ENCODE peak calls at places on chromosomes 1 and 21, in nine cellular contexts. V, S, L, R, E, Y, N, O and B are unnamed samples.

GRCh38 chr1:1784933-1785332 is 6.7 kb upstream of the NADK start:
- DNase-seq in V (no peak), S (no peak), L (no peak), R (no peak), E (no peak), Y (no peak), N (no peak), O (no peak), B (no peak)

GRCh38 chr1:64537942-64538341 is 68.0 kb downstream of the CACHD1 start:
- DNase-seq in V (no peak), S (no peak), L (no peak), R (no peak), E (no peak), Y (no peak), N (no peak), O (no peak), B (peak; percentile 79)

GRCh38 chr1:100735244-100735643 is 15.7 kb downstream of the VCAM1 start:
- DNase-seq in V (no peak), S (no peak), L (peak; percentile 30), R (no peak), E (no peak), Y (no peak), N (no peak), O (no peak), B (no peak)

GRCh38 chr1:234755449-234755863 is 145.5 kb upstream of the IRF2BP2 start:
- DNase-seq in V (no peak), S (no peak), L (no peak), R (no peak), E (no peak), Y (no peak), N (no peak), O (no peak), B (peak; percentile 57)

GRCh38 chr1:240797050-240797449 is 185.1 kb upstream of the GREM2 start:
- DNase-seq in V (no peak), S (no peak), L (no peak), R (no peak), E (peak; percentile 65), Y (no peak), N (no peak), O (no peak), B (peak; percentile 76)

GRCh38 chr1:153490272-153491051 is 30.0 kb upstream of the S100A7 start:
- DNase-seq in V (no peak), S (no peak), L (peak; percentile 81), R (no peak), E (peak; percentile 88), Y (no peak), N (peak; percentile 70), O (no peak), B (peak; percentile 39)

GRCh38 chr1:93977546-93977945 is 68.3 kb upstream of the GCLM start:
- DNase-seq in V (no peak), S (no peak), L (no peak), R (no peak), E (no peak), Y (no peak), N (no peak), O (no peak), B (peak; percentile 73)

GRCh38 chr1:32181563-32181962 is 2.1 kb downstream of the TXLNA start:
- DNase-seq in V (no peak), S (no peak), L (no peak), R (no peak), E (no peak), Y (no peak), N (no peak), O (no peak), B (no peak)

GRCh38 chr21:33399821-33400220 is 3.4 kb upstream of the IFNGR2 start:
- DNase-seq in V (no peak), S (no peak), L (no peak), R (no peak), E (no peak), Y (no peak), N (no peak), O (no peak), B (no peak)

GRCh38 chr1:151621351-151621750 is 9.5 kb downstream of the SNX27 start:
- DNase-seq in V (no peak), S (no peak), L (no peak), R (no peak), E (no peak), Y (no peak), N (no peak), O (no peak), B (no peak)

GRCh38 chr1:162706003-162706402 is 73.7 kb downstream of the DDR2 start:
- DNase-seq in V (no peak), S (no peak), L (no peak), R (no peak), E (no peak), Y (no peak), N (no peak), O (no peak), B (no peak)

GRCh38 chr1:7940745-7941436 is at the start of gene TNFRSF9:
- DNase-seq in V (peak; percentile 59), S (no peak), L (no peak), R (no peak), E (peak; percentile 42), Y (peak; percentile 58), N (no peak), O (no peak), B (peak; percentile 74)

GRCh38 chr1:199404191-199404590 is 623.3 kb upstream of the NR5A2 start:
- DNase-seq in V (no peak), S (no peak), L (no peak), R (no peak), E (no peak), Y (no peak), N (no peak), O (no peak), B (no peak)

GRCh38 chr1:244614113-244614836 is 38.7 kb upstream of the DESI2 start:
- DNase-seq in V (no peak), S (no peak), L (no peak), R (no peak), E (no peak), Y (no peak), N (no peak), O (no peak), B (peak; percentile 26)

GRCh38 chr1:106921186-106921585 is 135.3 kb upstream of the PRMT6 start:
- DNase-seq in V (no peak), S (no peak), L (no peak), R (no peak), E (no peak), Y (no peak), N (no peak), O (no peak), B (peak; percentile 24)

GRCh38 chr21:41598561-41599511 is 90.9 kb upstream of the TMPRSS2 start:
- DNase-seq in V (no peak), S (peak; percentile 20), L (no peak), R (no peak), E (no peak), Y (no peak), N (no peak), O (no peak), B (peak; percentile 49)

GRCh38 chr1:10939654-10940450 is 72.6 kb upstream of the TARDBP start:
- DNase-seq in V (no peak), S (peak; percentile 74), L (no peak), R (no peak), E (no peak), Y (no peak), N (no peak), O (peak; percentile 47), B (no peak)

GRCh38 chr1:32538887-32539583 is at the start of gene ZBTB8A:
- DNase-seq in V (no peak), S (peak; percentile 5), L (peak; percentile 59), R (peak; percentile 28), E (peak; percentile 48), Y (no peak), N (no peak), O (peak; percentile 44), B (peak; percentile 65)

GRCh38 chr1:182299728-182300581 is 91.6 kb downstream of the GLUL start:
- DNase-seq in V (no peak), S (no peak), L (no peak), R (peak; percentile 9), E (peak; percentile 48), Y (no peak), N (no peak), O (no peak), B (no peak)

GRCh38 chr1:228986093-228986904 is 251.0 kb downstream of the RHOU start:
- DNase-seq in V (no peak), S (no peak), L (peak; percentile 19), R (no peak), E (no peak), Y (no peak), N (peak; percentile 22), O (no peak), B (no peak)

GRCh38 chr1:20248954-20249612 is 41.6 kb upstream of the VWA5B1 start:
- DNase-seq in V (no peak), S (peak; percentile 9), L (no peak), R (no peak), E (no peak), Y (peak; percentile 4), N (no peak), O (no peak), B (no peak)

GRCh38 chr1:21607549-21608529 is 61.3 kb downstream of the RAP1GAP start:
- DNase-seq in V (no peak), S (peak; percentile 78), L (no peak), R (peak; percentile 87), E (peak; percentile 67), Y (no peak), N (peak; percentile 41), O (peak; percentile 99), B (peak; percentile 64)

GRCh38 chr1:230157409-230158390 is 90.7 kb downstream of the GALNT2 start:
- DNase-seq in V (no peak), S (no peak), L (no peak), R (no peak), E (no peak), Y (no peak), N (no peak), O (no peak), B (peak; percentile 28)

GRCh38 chr1:151867321-151867720 is 13.8 kb upstream of the THEM5 start:
- DNase-seq in V (no peak), S (no peak), L (no peak), R (no peak), E (no peak), Y (no peak), N (no peak), O (no peak), B (no peak)

GRCh38 chr1:94039514-94039870 is 81.5 kb downstream of the ABCA4 start:
- DNase-seq in V (no peak), S (peak; percentile 67), L (peak; percentile 49), R (peak; percentile 80), E (peak; percentile 68), Y (no peak), N (no peak), O (peak; percentile 82), B (peak; percentile 78)

GRCh38 chr1:156060937-156061636 is at the start of gene RAB25:
- DNase-seq in V (no peak), S (no peak), L (peak; percentile 7), R (no peak), E (peak; percentile 92), Y (no peak), N (no peak), O (no peak), B (peak; percentile 79)

GRCh38 chr1:52662645-52663313 is 29.8 kb downstream of the SHISAL2A start:
- DNase-seq in V (no peak), S (no peak), L (no peak), R (peak; percentile 19), E (peak; percentile 98), Y (no peak), N (peak; percentile 11), O (no peak), B (peak; percentile 72)

GRCh38 chr1:30977105-30977504 is 68.5 kb upstream of the SDC3 start:
- DNase-seq in V (no peak), S (no peak), L (peak; percentile 18), R (no peak), E (peak; percentile 56), Y (no peak), N (no peak), O (no peak), B (peak; percentile 26)

GRCh38 chr1:19062258-19063029 is 106.0 kb upstream of the IFFO2 start:
- DNase-seq in V (no peak), S (peak; percentile 24), L (no peak), R (no peak), E (no peak), Y (no peak), N (no peak), O (no peak), B (no peak)

GRCh38 chr21:37644666-37645065 is 271.6 kb downstream of the KCNJ6 start:
- DNase-seq in V (no peak), S (no peak), L (no peak), R (peak; percentile 34), E (no peak), Y (no peak), N (no peak), O (no peak), B (no peak)

GRCh38 chr1:117631761-117632160 is 25.9 kb downstream of the TENT5C start:
- DNase-seq in V (no peak), S (peak; percentile 54), L (no peak), R (no peak), E (no peak), Y (no peak), N (no peak), O (no peak), B (no peak)